ENCODE peak calls at places on chromosomes 11 and 22, in seven cellular contexts. R is nucleus accumbens; X is activated gamma-delta T cell; L is Caco-2; A is NCI-H510A; C is IMR-90; G is activated T-cell treated with anti-CD3 and anti-CD28 coated beads, Interleukin-2, amount 50 U/mL, for 1 hour. V is an unnamed sample.

GRCh38 chr11:119029340-119030028 is 1.2 kb downstream of the SLC37A4 start:
- DNase-seq in R (no peak), L (peak), G (no peak), A (no peak), C (no peak), X (no peak), V (no peak)

GRCh38 chr11:135004495-135004894 is 592.5 kb upstream of the B3GAT1 start:
- DNase-seq in L (no peak), R (no peak), A (no peak), G (no peak), X (no peak), C (no peak), V (no peak)

GRCh38 chr11:82790723-82791487 is 57.2 kb upstream of the FAM181B start:
- DNase-seq in A (peak), R (no peak), X (no peak), C (no peak), L (no peak), G (no peak), V (no peak)

GRCh38 chr11:117931331-117931950 is 2.2 kb upstream of the TMPRSS13 start:
- DNase-seq in R (no peak), X (no peak), L (no peak), G (no peak), C (no peak), A (no peak), V (no peak)

GRCh38 chr11:71486320-71486719 is 33.3 kb downstream of the NADSYN1 start:
- DNase-seq in L (no peak), C (no peak), G (no peak), X (no peak), A (no peak), R (no peak), V (no peak)

GRCh38 chr11:33303541-33303940 is 46.4 kb downstream of the HIPK3 start:
- DNase-seq in C (no peak), G (no peak), X (no peak), R (no peak), A (no peak), L (no peak), V (no peak)

GRCh38 chr11:75815345-75815983 is 454 bp downstream of the UVRAG start:
- DNase-seq in A (no peak), R (peak), L (no peak), G (no peak), X (peak), C (peak), V (no peak)

GRCh38 chr11:33920838-33921613 is 29.1 kb upstream of the LMO2 start:
- DNase-seq in G (no peak), C (no peak), R (no peak), X (no peak), L (no peak), A (no peak), V (no peak)

GRCh38 chr22:44274918-44275665 is 37.7 kb downstream of the SHISAL1 start:
- DNase-seq in X (no peak), G (no peak), C (no peak), R (no peak), L (no peak), A (no peak), V (no peak)

GRCh38 chr11:116503216-116504160 is 269.3 kb downstream of the BUD13 start:
- DNase-seq in G (no peak), L (no peak), X (no peak), C (no peak), R (no peak), A (no peak), V (no peak)

GRCh38 chr11:21888814-21889213 is 304.1 kb upstream of the ANO5 start:
- DNase-seq in L (no peak), X (no peak), R (no peak), A (no peak), C (no peak), G (no peak), V (no peak)

GRCh38 chr11:119671048-119671447 is 58.0 kb downstream of the NECTIN1 start:
- DNase-seq in R (peak), G (no peak), A (no peak), L (no peak), C (peak), X (no peak), V (no peak)

GRCh38 chr22:25987948-25988347 is 181.3 kb upstream of the SEZ6L start:
- DNase-seq in L (no peak), G (no peak), A (no peak), X (no peak), R (no peak), C (no peak), V (no peak)

GRCh38 chr11:80414766-80415165 is 973.9 kb upstream of the TENM4 start:
- DNase-seq in L (no peak), X (no peak), R (no peak), G (no peak), C (no peak), A (no peak), V (no peak)

GRCh38 chr11:117876341-117877119 is at the start of gene FXYD6:
- DNase-seq in X (no peak), L (peak), C (no peak), A (peak), R (no peak), G (peak), V (no peak)

GRCh38 chr11:91133361-91133760 is 910.5 kb upstream of the CHORDC1 start:
- DNase-seq in X (no peak), A (no peak), L (no peak), C (peak), R (no peak), G (no peak), V (no peak)

GRCh38 chr11:114821626-114822025 is 143.3 kb downstream of the NXPE2 start:
- DNase-seq in A (peak), C (peak), X (no peak), R (no peak), L (no peak), G (no peak), V (no peak)

GRCh38 chr11:100302824-100303223 is 384.3 kb upstream of the ARHGAP42 start:
- DNase-seq in L (no peak), A (no peak), G (no peak), C (no peak), R (no peak), X (no peak), V (no peak)

GRCh38 chr11:101436511-101437142 is 147.2 kb downstream of the TRPC6 start:
- DNase-seq in R (no peak), G (no peak), L (peak), X (no peak), C (peak), A (no peak), V (no peak)

GRCh38 chr11:70581991-70582885 is 183.9 kb downstream of the CTTN start:
- DNase-seq in X (no peak), C (no peak), L (no peak), G (peak), A (no peak), R (no peak), V (peak)

GRCh38 chr11:62352355-62353336 is 15.4 kb downstream of the ASRGL1 start:
- DNase-seq in A (no peak), X (no peak), R (no peak), C (no peak), G (no peak), L (no peak), V (no peak)

GRCh38 chr11:32829680-32830412 is at the start of gene PRRG4:
- DNase-seq in G (peak), L (peak), C (peak), X (no peak), R (no peak), A (peak), V (no peak)

GRCh38 chr22:49971232-49972162 is 10.9 kb downstream of the PIM3 start:
- DNase-seq in L (peak), X (no peak), G (peak), C (no peak), A (no peak), R (no peak), V (peak)